ENCODE peak calls at places on chromosomes 4 and X, in seven cellular contexts. Y, C, K, Z, I, S and M are unnamed samples.

GRCh38 chr4:122005064-122005755 is 53.4 kb upstream of the TRPC3 start:
- DNase-seq in Y (no peak), C (no peak), K (no peak), Z (no peak), I (no peak), S (no peak), M (no peak)

GRCh38 chr4:80231180-80231579 is 33.9 kb downstream of the PRDM8 start:
- DNase-seq in Y (no peak), C (no peak), K (no peak), Z (no peak), I (no peak), S (no peak), M (no peak)

GRCh38 chr4:125314676-125315570 is at the start of gene FAT4:
- DNase-seq in Y (peak), C (peak), K (peak), Z (peak), I (peak), S (peak), M (no peak)

GRCh38 chrX:2500681-2501151 is at the start of the genes DHRSX and ZBED1:
- DNase-seq in Y (peak), C (peak), K (peak), Z (peak), I (no peak), S (no peak), M (peak)

GRCh38 chrX:370963-371745 is 15.6 kb downstream of the PPP2R3B start:
- DNase-seq in Y (no peak), C (no peak), K (no peak), Z (peak), I (no peak), S (no peak), M (no peak)

GRCh38 chrX:12890467-12890866 is 16.0 kb upstream of the TLR8 start:
- DNase-seq in Y (no peak), C (no peak), K (no peak), Z (no peak), I (no peak), S (no peak), M (no peak)

GRCh38 chr4:100169796-100170485 is 20.3 kb downstream of the DDIT4L start:
- DNase-seq in Y (no peak), C (no peak), K (no peak), Z (no peak), I (no peak), S (no peak), M (no peak)

GRCh38 chr4:82648356-82648755 is 86.6 kb upstream of the TMEM150C start:
- DNase-seq in Y (no peak), C (no peak), K (no peak), Z (no peak), I (no peak), S (no peak), M (no peak)

GRCh38 chr4:181710143-181710542 is 533.1 kb upstream of the TENM3 start:
- DNase-seq in Y (no peak), C (no peak), K (no peak), Z (no peak), I (no peak), S (no peak), M (no peak)
- H3K27ac ChIP-seq in Y (no peak), C (no peak), K (no peak), Z (no peak), I (no peak), S (no peak), M (no peak)

GRCh38 chr4:186829740-186830449 is 106.2 kb upstream of the FAT1 start:
- DNase-seq in Y (no peak), C (no peak), K (peak), Z (no peak), I (no peak), S (no peak), M (no peak)
- H3K27ac ChIP-seq in Y (no peak), C (no peak), K (peak), Z (no peak), I (no peak), S (no peak), M (no peak)

GRCh38 chr4:143397335-143397734 is 60.7 kb downstream of the GAB1 start:
- DNase-seq in Y (no peak), C (no peak), K (no peak), Z (no peak), I (no peak), S (no peak), M (no peak)
- H3K27ac ChIP-seq in Y (no peak), C (no peak), K (no peak), Z (no peak), I (peak), S (peak), M (no peak)

DNA sequence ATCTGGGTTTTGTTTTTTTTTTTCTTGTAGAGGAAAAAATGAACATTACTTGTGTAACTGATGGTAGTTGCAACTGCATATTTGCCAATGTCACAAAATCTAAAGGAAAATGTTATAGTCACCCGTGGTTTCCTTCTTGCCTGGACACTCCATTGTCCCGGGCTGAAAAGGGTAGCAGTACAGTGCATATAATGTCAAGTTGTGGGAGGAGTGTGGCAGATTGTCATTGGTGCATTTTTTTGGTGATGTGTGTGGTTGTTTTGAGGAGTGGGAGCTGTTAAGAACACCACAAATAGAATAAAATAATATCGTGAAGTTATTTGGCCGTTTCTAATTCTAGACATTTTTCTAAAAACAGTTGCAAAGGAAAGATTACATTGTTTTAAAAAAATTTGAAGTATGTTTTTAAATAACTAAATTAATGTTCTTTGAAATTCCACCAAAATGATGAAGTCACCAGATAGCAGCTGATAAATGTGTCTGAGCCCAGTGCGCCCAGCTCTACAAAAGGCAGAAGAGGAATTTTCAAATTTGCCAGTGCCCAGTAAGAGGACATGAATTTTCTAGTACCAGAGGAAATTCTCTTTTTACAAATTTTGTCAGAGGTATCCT is 1.3 kb downstream of the PKD2 start:
- DNase-seq in Y (no peak), C (peak), K (peak), Z (no peak), I (no peak), S (no peak), M (peak)
- H3K27ac ChIP-seq in Y (no peak), C (peak), K (peak), Z (peak), I (peak), S (peak), M (no peak)